ENCODE peak calls at places on chromosome 11, in ten cellular contexts. R is astrocyte of the cerebellum, G is epithelial cell of esophagus, E is left ventricle myocardium inferior, X is upper lobe of right lung, M is AG04449, N is adrenal gland, O is A549, Q is BJ, A is right lobe of liver. S is an unnamed sample.

GRCh38 chr11:121892863-121893262 is 223.2 kb downstream of the BLID start:
- DNase-seq in O (no peak), E (no peak), M (no peak), Q (no peak), N (no peak), A (no peak), G (peak; percentile 70), R (peak; percentile 68), X (no peak), S (no peak)

GRCh38 chr11:44877908-44878459 is 72.7 kb downstream of the TP53I11 start:
- DNase-seq in O (no peak), X (no peak), Q (no peak), M (no peak), R (no peak), E (no peak), G (no peak), A (no peak), N (no peak), S (no peak)

GRCh38 chr11:19676508-19677379 is 35.9 kb upstream of the NAV2 start:
- DNase-seq in Q (no peak), G (no peak), M (no peak), E (no peak), N (no peak), A (no peak), R (no peak), X (no peak), O (no peak), S (no peak)

GRCh38 chr11:117232022-117232878 is at the start of the genes PCSK7 and RNF214:
- DNase-seq in Q (no peak), N (peak; percentile 69), A (peak; percentile 85), O (peak; percentile 60), R (no peak), G (peak; percentile 73), E (peak; percentile 83), M (no peak), X (peak; percentile 91), S (peak; percentile 15)

GRCh38 chr11:28671326-28671725 is 563.1 kb downstream of the METTL15 start:
- DNase-seq in N (no peak), Q (no peak), O (no peak), X (no peak), A (no peak), G (no peak), M (no peak), E (no peak), R (no peak), S (no peak)

GRCh38 chr11:74719011-74719410 is 12.2 kb downstream of the CHRDL2 start:
- DNase-seq in A (no peak), R (no peak), N (no peak), O (no peak), M (no peak), E (no peak), G (no peak), X (no peak), Q (no peak), S (no peak)

GRCh38 chr11:104534268-104534667 is 364.0 kb downstream of the CASP12 start:
- DNase-seq in X (no peak), O (peak; percentile 26), E (no peak), Q (no peak), A (no peak), G (peak; percentile 60), N (no peak), M (no peak), R (peak; percentile 6), S (peak; percentile 59)

GRCh38 chr11:65487467-65488272 is 11.2 kb upstream of the MALAT1 start:
- DNase-seq in E (peak; percentile 99), M (peak; percentile 100), A (peak; percentile 95), Q (peak; percentile 100), G (peak; percentile 100), R (peak; percentile 100), X (peak; percentile 96), O (peak; percentile 100), N (peak; percentile 100), S (peak; percentile 100)

GRCh38 chr11:1750481-1750839 is at the start of gene IFITM10:
- DNase-seq in O (no peak), A (peak; percentile 73), M (no peak), G (peak; percentile 27), N (peak; percentile 91), R (no peak), X (no peak), E (peak; percentile 34), Q (no peak), S (no peak)

GRCh38 chr11:128471138-128471661 is 116.2 kb downstream of the ETS1 start:
- DNase-seq in G (no peak), N (no peak), Q (no peak), X (no peak), M (no peak), O (no peak), E (no peak), R (no peak), A (peak; percentile 40), S (no peak)

GRCh38 chr11:101336858-101337257 is 207.2 kb upstream of the PGR start:
- DNase-seq in O (no peak), M (no peak), E (no peak), A (no peak), R (no peak), X (no peak), Q (no peak), G (no peak), N (no peak), S (no peak)

GRCh38 chr11:69912911-69913451 is 93.8 kb upstream of the FGF3 start:
- DNase-seq in Q (no peak), O (peak; percentile 36), R (no peak), X (peak; percentile 61), G (peak; percentile 50), E (no peak), A (peak; percentile 29), N (no peak), M (no peak), S (no peak)
- TF ChIP-seq CTCF in Q (peak; percentile 27), O (peak; percentile 47), R (peak; percentile 39), X (peak; percentile 7), G (peak; percentile 61), E (peak; percentile 27), A (peak; percentile 23), N (no peak), M (peak; percentile 29), S (peak; percentile 54)

GRCh38 chr11:123562166-123562565 is 92.3 kb downstream of the SCN3B start:
- DNase-seq in A (no peak), R (no peak), E (no peak), X (no peak), Q (no peak), M (no peak), O (no peak), G (no peak), N (peak; percentile 64), S (no peak)

GRCh38 chr11:123559418-123559817 is 95.0 kb downstream of the SCN3B start:
- DNase-seq in M (no peak), E (no peak), Q (no peak), R (no peak), A (no peak), G (no peak), X (no peak), N (no peak), O (no peak), S (no peak)

GRCh38 chr11:123561046-123561781 is 93.2 kb downstream of the SCN3B start:
- DNase-seq in O (no peak), M (no peak), A (no peak), N (peak; percentile 76), Q (no peak), R (no peak), E (peak; percentile 51), X (no peak), G (peak; percentile 21), S (no peak)

GRCh38 chr11:123558536-123559315 is 95.7 kb downstream of the SCN3B start:
- DNase-seq in N (no peak), R (no peak), X (no peak), Q (no peak), M (no peak), O (no peak), E (no peak), G (no peak), A (no peak), S (no peak)

GRCh38 chr11:123560001-123560400 is 94.4 kb downstream of the SCN3B start:
- DNase-seq in X (peak; percentile 73), A (no peak), M (peak; percentile 59), O (no peak), E (peak; percentile 60), R (no peak), G (peak; percentile 53), N (peak; percentile 85), Q (peak; percentile 51), S (no peak)
- H3K4me3 ChIP-seq in X (peak overlapping the region; percentile 39), A (no peak overlapping the region), M (peak overlapping the region; percentile 48), O (no peak overlapping the region), E (peak overlapping the region; percentile 55), R (peak overlapping the region; percentile 33), G (peak overlapping the region; percentile 30), N (peak overlapping the region; percentile 38), Q (peak overlapping the region; percentile 20), S (peak overlapping the region; percentile 41)

DNA sequence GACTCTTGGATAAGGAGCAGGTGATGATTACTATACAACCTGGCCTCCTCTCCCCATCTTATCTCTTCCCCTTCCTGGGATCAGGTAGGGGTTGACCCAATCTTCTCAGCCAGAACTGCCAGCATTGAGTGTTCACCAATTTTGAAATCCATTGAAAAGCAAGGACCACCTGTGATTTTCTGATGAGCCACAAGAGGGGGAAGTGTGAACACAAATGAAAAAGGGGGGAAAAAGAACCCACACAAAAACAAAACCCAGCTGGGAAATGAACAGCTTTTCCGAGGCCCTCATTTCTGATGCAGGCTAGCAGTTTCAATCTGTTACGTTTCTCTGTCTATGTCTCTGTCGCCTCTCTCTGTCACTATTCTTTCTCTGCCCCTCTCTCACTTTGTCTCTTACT is 161.9 kb downstream of the INSC start:
- DNase-seq in X (no peak), N (no peak), E (no peak), R (no peak), A (no peak), O (no peak), Q (no peak), M (no peak), G (no peak), S (no peak)
- TF ChIP-seq CTCF in X (peak; percentile 11), N (peak; percentile 22), E (peak; percentile 43), R (peak; percentile 55), A (peak; percentile 22), O (no peak), Q (peak; percentile 39), M (peak; percentile 3), G (no peak), S (peak; percentile 50)

GRCh38 chr11:69295995-69296889 is 2.3 kb downstream of the MYEOV start:
- DNase-seq in X (peak; percentile 76), E (peak; percentile 54), A (peak; percentile 70), R (no peak), O (peak; percentile 80), M (no peak), G (peak; percentile 84), Q (no peak), N (peak; percentile 76), S (no peak)

GRCh38 chr11:69296890-69297224 is 2.9 kb downstream of the MYEOV start:
- DNase-seq in G (no peak), E (peak; percentile 53), X (no peak), A (no peak), O (no peak), R (no peak), Q (no peak), N (no peak), M (no peak), S (no peak)

GRCh38 chr11:69298778-69299461 is 5.0 kb downstream of the MYEOV start:
- DNase-seq in N (no peak), X (peak; percentile 60), O (peak; percentile 65), E (no peak), R (no peak), G (no peak), M (no peak), A (no peak), Q (no peak), S (no peak)

GRCh38 chr11:69297926-69298777 is 4.2 kb downstream of the MYEOV start:
- DNase-seq in N (peak; percentile 88), R (peak; percentile 40), M (no peak), G (peak; percentile 68), E (peak; percentile 82), O (peak; percentile 94), Q (peak; percentile 70), A (peak; percentile 78), X (peak; percentile 91), S (no peak)

GRCh38 chr11:69297225-69297925 is 3.4 kb downstream of the MYEOV start:
- DNase-seq in E (peak; percentile 94), R (peak; percentile 96), Q (peak; percentile 98), X (peak; percentile 96), A (peak; percentile 91), M (peak; percentile 95), N (peak; percentile 95), O (peak; percentile 97), G (peak; percentile 96), S (peak; percentile 98)
- H3K4me3 ChIP-seq in E (peak overlapping the region; percentile 45), R (no peak overlapping the region), Q (no peak overlapping the region), X (peak overlapping the region; percentile 23), A (no peak overlapping the region), M (no peak overlapping the region), N (peak overlapping the region; percentile 42), O (peak overlapping the region; percentile 69), G (no peak overlapping the region), S (peak overlapping the region; percentile 7)